ENCODE peak calls at places on chromosomes 12 and 14, in eight cellular contexts. Q, X, E, F, W, V, U and C are unnamed samples.
A peak's percentile ranks its signal among the peaks of the same experiment; 100 is the strongest.

GRCh38 chr12:13208533-13209278 is 12.2 kb downstream of the EMP1 start:
- DNase-seq in U (no peak), V (no peak), W (no peak), X (no peak), Q (peak; percentile 29), E (peak; percentile 67), F (no peak), C (no peak)

GRCh38 chr14:90704362-90705051 is 111.7 kb downstream of the TTC7B start:
- DNase-seq in V (no peak), F (no peak), W (no peak), U (no peak), Q (no peak), E (no peak), X (no peak), C (no peak)

GRCh38 chr14:96047101-96047500 is 7.9 kb downstream of the C14orf132 start:
- DNase-seq in V (peak; percentile 72), F (no peak), U (no peak), E (no peak), Q (no peak), W (no peak), X (no peak), C (no peak)

GRCh38 chr12:44875954-44876553 is at the start of gene NELL2:
- DNase-seq in E (peak; percentile 32), V (peak; percentile 13), X (no peak), F (peak; percentile 54), W (no peak), U (peak; percentile 69), Q (peak; percentile 56), C (peak; percentile 78)

GRCh38 chr14:60161176-60162107 is 3.8 kb downstream of the DHRS7 start:
- DNase-seq in Q (no peak), X (no peak), W (no peak), U (no peak), F (peak; percentile 32), V (no peak), E (no peak), C (peak; percentile 5)

GRCh38 chr12:21308785-21309184 is 25.9 kb downstream of the SLCO1A2 start:
- DNase-seq in F (no peak), Q (no peak), U (no peak), W (no peak), V (no peak), E (no peak), X (no peak), C (no peak)

GRCh38 chr14:55794655-55795583 is 214.9 kb downstream of the KTN1 start:
- DNase-seq in Q (no peak), F (no peak), U (no peak), V (peak; percentile 30), X (no peak), E (peak; percentile 52), W (no peak), C (peak; percentile 61)

GRCh38 chr14:65255583-65256443 is 153.5 kb upstream of the MAX start:
- DNase-seq in E (peak; percentile 32), V (no peak), F (peak; percentile 76), U (no peak), X (no peak), W (no peak), Q (peak; percentile 46), C (no peak)

GRCh38 chr12:50070314-50071060 is 13.1 kb downstream of the ASIC1 start:
- DNase-seq in U (peak; percentile 70), F (peak; percentile 82), V (peak; percentile 51), X (no peak), E (peak; percentile 88), W (no peak), Q (peak; percentile 82), C (peak; percentile 58)

GRCh38 chr14:50210074-50210473 is 21.3 kb downstream of the SOS2 start:
- DNase-seq in F (no peak), E (no peak), X (no peak), Q (no peak), W (no peak), V (no peak), U (no peak), C (no peak)

GRCh38 chr12:4241592-4241991 is 32.0 kb upstream of the CCND2 start:
- DNase-seq in W (no peak), Q (no peak), U (no peak), E (no peak), F (no peak), V (no peak), X (no peak), C (no peak)

GRCh38 chr14:35578135-35578534 is 44.2 kb downstream of the INSM2 start:
- DNase-seq in E (no peak), Q (no peak), V (no peak), X (no peak), U (no peak), F (no peak), W (no peak), C (no peak)

GRCh38 chr14:92425101-92425500 is 88.5 kb upstream of the RIN3 start:
- DNase-seq in F (no peak), V (peak; percentile 61), Q (no peak), U (no peak), E (peak; percentile 62), X (no peak), W (no peak), C (no peak)

GRCh38 chr12:99670635-99671034 is 23.1 kb downstream of the GARIN6 start:
- DNase-seq in W (no peak), V (peak; percentile 47), U (no peak), E (no peak), Q (no peak), F (no peak), X (no peak), C (no peak)

GRCh38 chr12:83763425-83763824 is 1076.7 kb downstream of the TMTC2 start:
- DNase-seq in E (no peak), X (no peak), Q (peak; percentile 5), F (no peak), U (no peak), W (no peak), V (no peak), C (no peak)

GRCh38 chr12:111557271-111558106 is 41.6 kb downstream of the ATXN2 start:
- DNase-seq in E (no peak), V (peak; percentile 69), F (no peak), W (no peak), Q (no peak), X (no peak), U (no peak), C (peak; percentile 91)

GRCh38 chr12:47193066-47193465 is 113.3 kb upstream of the AMIGO2 start:
- DNase-seq in Q (no peak), W (no peak), F (no peak), V (no peak), X (no peak), U (no peak), E (no peak), C (no peak)

GRCh38 chr14:22865424-22866215 is 5.9 kb upstream of the LRP10 start:
- DNase-seq in V (no peak), W (no peak), F (no peak), E (no peak), X (no peak), U (no peak), Q (no peak), C (peak; percentile 55)

GRCh38 chr12:6336859-6337744 is 4.8 kb downstream of the TNFRSF1A start:
- DNase-seq in W (no peak), X (no peak), Q (no peak), U (peak; percentile 77), E (no peak), F (no peak), V (no peak), C (no peak)

GRCh38 chr12:27703720-27704452 is 6.7 kb upstream of the MRPS35 start:
- DNase-seq in E (peak; percentile 88), Q (peak; percentile 78), U (peak; percentile 70), V (peak; percentile 61), X (no peak), F (peak; percentile 87), W (no peak), C (peak; percentile 75)

GRCh38 chr12:21780786-21781185 is 6.3 kb upstream of the KCNJ8 start:
- DNase-seq in X (no peak), E (no peak), Q (no peak), F (no peak), U (no peak), W (no peak), V (no peak), C (no peak)

GRCh38 chr14:90003526-90004312 is 48.0 kb downstream of the TDP1 start:
- DNase-seq in Q (no peak), W (no peak), V (no peak), X (no peak), E (no peak), F (no peak), U (no peak), C (no peak)

GRCh38 chr12:5898874-5899273 is 46.2 kb downstream of the ANO2 start:
- DNase-seq in F (no peak), V (no peak), X (no peak), Q (no peak), W (no peak), E (peak; percentile 33), U (no peak), C (no peak)

DNA sequence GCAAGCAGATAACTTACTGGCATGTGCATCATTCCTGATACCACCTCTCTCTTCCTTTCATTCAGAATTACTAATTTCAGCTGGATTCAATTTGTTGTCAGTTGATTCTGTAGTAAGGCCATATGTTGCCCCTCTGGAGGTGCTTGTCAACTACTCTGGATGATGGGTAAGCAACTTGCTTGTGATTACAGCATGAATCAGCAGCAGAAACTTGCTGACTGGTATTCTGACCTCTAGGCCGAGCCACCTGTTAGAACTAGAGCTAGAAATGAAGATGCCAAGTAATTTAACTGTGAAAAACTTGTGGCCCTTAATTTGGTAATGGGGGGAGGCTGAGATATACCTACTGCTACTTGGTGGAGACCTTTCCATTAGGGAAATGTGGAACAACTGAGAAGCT is 5.1 kb downstream of the RNF10 start:
- DNase-seq in V (peak; percentile 40), W (no peak), X (no peak), F (peak; percentile 21), Q (no peak), E (peak; percentile 23), U (no peak), C (no peak)
- H3K4me1 ChIP-seq in V (peaks cover 35% of the 10 kb centered on the region), W (peaks cover 90% of the 10 kb centered on the region), X (peaks cover 69% of the 10 kb centered on the region), F (peaks cover 83% of the 10 kb centered on the region), Q (peaks cover 51% of the 10 kb centered on the region), E (peaks cover 42% of the 10 kb centered on the region), U (peaks cover 51% of the 10 kb centered on the region), C (peaks cover 26% of the 10 kb centered on the region)

GRCh38 chr14:105839425-105840265 is 313.3 kb downstream of the TMEM121 start:
- DNase-seq in Q (no peak), E (no peak), X (no peak), U (no peak), W (no peak), F (no peak), V (no peak), C (no peak)
- H3K9me3 ChIP-seq in Q (no peaks in the 10 kb centered on the region), E (no peaks in the 10 kb centered on the region), X (no peaks in the 10 kb centered on the region), U (no peaks in the 10 kb centered on the region), W (no peaks in the 10 kb centered on the region), F (no peaks in the 10 kb centered on the region), V (peaks cover 28% of the 10 kb centered on the region), C (no peaks in the 10 kb centered on the region)

GRCh38 chr14:75254381-75254821 is 24.2 kb upstream of the FOS start:
- DNase-seq in X (no peak), V (no peak), F (peak; percentile 77), U (no peak), W (no peak), E (no peak), Q (no peak), C (no peak)
- H3K4me1 ChIP-seq in X (peaks cover 24% of the 10 kb centered on the region), V (peaks cover 15% of the 10 kb centered on the region), F (peaks cover 60% of the 10 kb centered on the region), U (peaks cover 36% of the 10 kb centered on the region), W (peaks cover 90% of the 10 kb centered on the region), E (peaks cover 21% of the 10 kb centered on the region), Q (peaks cover 37% of the 10 kb centered on the region), C (peaks cover 20% of the 10 kb centered on the region)

GRCh38 chr12:132948146-132949066 is 7.7 kb downstream of the ZNF605 start:
- DNase-seq in V (no peak), X (no peak), F (no peak), W (no peak), U (no peak), E (no peak), Q (no peak), C (no peak)
- H3K9me3 ChIP-seq in V (peaks cover 54% of the 10 kb centered on the region), X (peaks cover 89% of the 10 kb centered on the region), F (peaks cover 55% of the 10 kb centered on the region), W (peaks cover 10% of the 10 kb centered on the region), U (peaks cover 9% of the 10 kb centered on the region), E (peaks cover 96% of the 10 kb centered on the region), Q (no peaks in the 10 kb centered on the region), C (peaks cover 3% of the 10 kb centered on the region)